ENCODE peak calls at places on chromosomes 11 and 22, in four cellular contexts. B is GM13976, S is brain microvascular endothelial cell, V is tibial artery. I is an unnamed sample.

GRCh38 chr11:34343153-34343552 is 14.7 kb downstream of the ABTB2 start:
- DNase-seq in B (no peak), S (peak; percentile 90), V (no peak), I (no peak)

GRCh38 chr11:34149786-34150185 is 44.4 kb downstream of the NAT10 start:
- DNase-seq in B (no peak), S (no peak), V (no peak), I (no peak)

GRCh38 chr22:32202539-32203180 is 2.2 kb downstream of the RFPL2 start:
- DNase-seq in B (peak; percentile 58), S (peak; percentile 14), V (no peak), I (peak; percentile 52)

GRCh38 chr11:795638-796564 is 2.2 kb downstream of the SLC25A22 start:
- DNase-seq in B (peak; percentile 94), S (peak; percentile 75), V (peak; percentile 89), I (peak; percentile 77)

GRCh38 chr11:128603752-128604472 is 16.6 kb upstream of the ETS1 start:
- DNase-seq in B (no peak), S (no peak), V (no peak), I (no peak)

GRCh38 chr11:125141686-125142535 is 22.6 kb upstream of the PKNOX2 start:
- DNase-seq in B (peak; percentile 80), S (peak; percentile 27), V (no peak), I (peak; percentile 51)

GRCh38 chr11:74593463-74593862 is 1.1 kb downstream of the POLD3 start:
- DNase-seq in B (no peak), S (no peak), V (no peak), I (no peak)

GRCh38 chr22:17410576-17410975 is 41.3 kb downstream of the CECR2 start:
- DNase-seq in B (no peak), S (no peak), V (no peak), I (no peak)

GRCh38 chr11:45815747-45816146 is 10.8 kb downstream of the SLC35C1 start:
- DNase-seq in B (no peak), S (peak; percentile 28), V (no peak), I (no peak)

GRCh38 chr11:132604446-132604845 is 927.9 kb downstream of the OPCML start:
- DNase-seq in B (no peak), S (peak; percentile 49), V (no peak), I (no peak)

GRCh38 chr11:61961570-61962212 is 5.7 kb downstream of the FTH1 start:
- DNase-seq in B (peak; percentile 7), S (peak; percentile 41), V (peak; percentile 79), I (peak; percentile 67)

GRCh38 chr22:20909543-20910303 is 7.5 kb upstream of the CRKL start:
- DNase-seq in B (no peak), S (no peak), V (no peak), I (no peak)

GRCh38 chr11:70203749-70204465 is 811 bp downstream of the FADD start:
- DNase-seq in B (peak; percentile 72), S (peak; percentile 95), V (no peak), I (peak; percentile 67)

GRCh38 chr11:18254781-18255361 is 6.4 kb upstream of the SAA2 start:
- DNase-seq in B (no peak), S (no peak), V (no peak), I (no peak)

GRCh38 chr11:123707606-123708205 is 33.8 kb downstream of the ZNF202 start:
- DNase-seq in B (peak; percentile 62), S (peak; percentile 78), V (no peak), I (peak; percentile 59)

GRCh38 chr22:49717322-49717919 is 110.3 kb downstream of the BRD1 start:
- DNase-seq in B (no peak), S (no peak), V (no peak), I (no peak)

GRCh38 chr22:47342446-47342845 is 580.0 kb downstream of the TBC1D22A start:
- DNase-seq in B (no peak), S (no peak), V (no peak), I (no peak)

GRCh38 chr11:77473801-77474508 is at the start of gene PAK1:
- DNase-seq in B (peak; percentile 92), S (peak; percentile 63), V (peak; percentile 85), I (peak; percentile 95)

GRCh38 chr11:1836011-1836945 is 1.5 kb downstream of the SYT8 start:
- DNase-seq in B (no peak), S (no peak), V (no peak), I (no peak)

GRCh38 chr22:49240016-49240380 is 587.7 kb downstream of the BRD1 start:
- DNase-seq in B (no peak), S (no peak), V (peak; percentile 37), I (no peak)

GRCh38 chr11:8318536-8318935 is 54.9 kb upstream of the LMO1 start:
- DNase-seq in B (no peak), S (no peak), V (peak; percentile 51), I (no peak)
- TF ChIP-seq CTCF in B (peak; percentile 29), S (peak; percentile 47), V (no peak), I (no peak)

GRCh38 chr22:25235547-25236290 is 16.3 kb downstream of the CRYBB2 start:
- DNase-seq in B (peak; percentile 99), S (peak; percentile 60), V (peak; percentile 69), I (peak; percentile 85)
- TF ChIP-seq CTCF in B (peak; percentile 72), S (peak; percentile 71), V (peak; percentile 39), I (peak; percentile 57)

GRCh38 chr11:95231126-95231880 is at the start of gene SESN3:
- DNase-seq in B (peak; percentile 93), S (peak; percentile 99), V (peak; percentile 99), I (peak; percentile 98)
- TF ChIP-seq CTCF in B (no peak), S (peak; percentile 2), V (no peak), I (no peak)

GRCh38 chr22:46116491-46116958 is 33.8 kb upstream of the PPARA start:
- DNase-seq in B (peak; percentile 98), S (peak; percentile 74), V (peak; percentile 97), I (peak; percentile 96)
- TF ChIP-seq CTCF in B (peak; percentile 89), S (peak; percentile 84), V (peak; percentile 95), I (peak; percentile 96)

GRCh38 chr11:129610545-129610944 is 205.1 kb upstream of the TMEM45B start:
- DNase-seq in B (no peak), S (no peak), V (no peak), I (no peak)
- TF ChIP-seq CTCF in B (no peak), S (no peak), V (no peak), I (no peak)

DNA sequence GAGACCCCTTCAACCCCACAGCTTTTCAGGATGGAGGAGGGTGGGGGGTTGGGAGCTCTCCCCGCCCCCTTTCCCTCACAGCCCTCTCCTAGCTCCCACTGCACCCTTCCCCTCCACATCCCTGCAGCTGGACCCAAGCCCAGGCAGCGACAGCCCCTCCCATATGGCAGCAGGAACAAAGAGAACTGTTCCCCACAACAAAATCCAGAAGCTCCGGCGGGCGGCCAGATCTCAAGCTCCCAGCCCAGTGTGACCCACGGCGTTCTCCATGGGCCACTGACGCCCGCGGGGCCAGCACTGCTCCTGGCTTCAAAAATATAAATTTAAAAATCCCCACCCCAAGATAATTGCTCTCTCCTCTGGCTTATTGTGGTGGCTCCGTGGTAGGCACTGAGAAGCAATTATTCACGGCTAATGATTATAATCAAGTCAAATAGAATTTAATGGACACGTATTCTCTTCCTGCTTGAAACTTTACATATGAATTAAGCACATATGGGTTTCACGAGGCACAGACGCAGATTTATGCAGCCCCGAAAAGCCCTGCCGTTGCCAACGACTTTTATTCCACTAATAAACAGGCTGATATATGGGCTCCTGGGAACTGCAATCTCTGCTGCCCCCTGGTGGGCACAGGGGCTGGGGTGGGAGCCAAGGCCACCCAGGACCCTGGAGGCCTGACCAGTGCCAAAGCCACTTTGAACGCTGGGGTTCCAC is 17.6 kb downstream of the MACROD1 start:
- DNase-seq in B (peak; percentile 86), S (peak; percentile 66), V (peak; percentile 78), I (peak; percentile 82)
- TF ChIP-seq CTCF in B (peak; percentile 84), S (peak; percentile 98), V (peak; percentile 88), I (peak; percentile 84)

DNA sequence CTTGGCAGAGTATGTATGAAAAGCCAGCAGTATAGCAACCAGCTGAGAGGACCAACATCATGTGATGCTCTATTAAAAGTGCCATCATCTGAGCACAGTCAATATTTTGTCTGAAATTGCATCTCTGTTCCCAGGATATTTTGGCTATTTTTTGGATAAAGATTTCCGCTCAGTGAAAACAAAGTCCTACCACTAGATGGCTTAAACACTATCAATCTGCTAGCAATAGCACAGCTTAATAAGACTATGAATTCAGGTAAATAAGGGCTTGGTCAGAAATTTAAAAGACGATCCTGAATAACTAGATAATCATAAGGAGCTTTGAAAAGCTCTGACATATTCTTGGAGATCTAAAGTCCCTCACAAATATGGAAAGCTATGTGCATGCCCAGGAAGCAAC is 74.4 kb downstream of the MS4A13 start:
- DNase-seq in B (no peak), S (no peak), V (no peak), I (no peak)
- TF ChIP-seq CTCF in B (no peak), S (no peak), V (no peak), I (no peak)